ENCODE peak calls at places on chromosomes 5 and 9, in five cellular contexts. F is transverse colon, C is sigmoid colon, U is tibial nerve, B is stomach. W is an unnamed sample.

GRCh38 chr5:32076699-32077695 is 97.1 kb downstream of the GOLPH3 start:
- DNase-seq in F (peak), C (no peak), U (peak), B (peak), W (peak)

GRCh38 chr9:36213387-36213786 is 22.7 kb downstream of the CLTA start:
- DNase-seq in F (no peak), C (peak), U (no peak), B (no peak), W (no peak)

GRCh38 chr9:135494791-135495559 is 5.5 kb upstream of the MRPS2 start:
- DNase-seq in F (no peak), C (peak), U (no peak), B (no peak), W (no peak)

GRCh38 chr9:113508111-113508749 is 44.7 kb downstream of the RGS3 start:
- DNase-seq in F (peak), C (no peak), U (peak), B (peak), W (no peak)

GRCh38 chr5:132277971-132278964 is 15.9 kb upstream of the SLC22A4 start:
- DNase-seq in F (peak), C (peak), U (no peak), B (no peak), W (no peak)

GRCh38 chr9:127004946-127005769 is 90.6 kb downstream of the RALGPS1 start:
- DNase-seq in F (no peak), C (no peak), U (no peak), B (no peak), W (no peak)

GRCh38 chr9:127066060-127066774 is 56.2 kb downstream of the ANGPTL2 start:
- DNase-seq in F (no peak), C (no peak), U (no peak), B (no peak), W (no peak)

GRCh38 chr5:81006955-81007636 is 46.9 kb downstream of the RASGRF2 start:
- DNase-seq in F (no peak), C (no peak), U (no peak), B (no peak), W (no peak)

GRCh38 chr9:1959347-1959746 is 55.8 kb upstream of the SMARCA2 start:
- DNase-seq in F (no peak), C (no peak), U (no peak), B (no peak), W (no peak)

GRCh38 chr5:154729613-154730012 is 25.6 kb upstream of the LARP1 start:
- DNase-seq in F (no peak), C (no peak), U (no peak), B (peak), W (no peak)

GRCh38 chr9:136791466-136792276 is 527 bp downstream of the TMEM141 start:
- DNase-seq in F (peak), C (no peak), U (peak), B (peak), W (peak)

DNA sequence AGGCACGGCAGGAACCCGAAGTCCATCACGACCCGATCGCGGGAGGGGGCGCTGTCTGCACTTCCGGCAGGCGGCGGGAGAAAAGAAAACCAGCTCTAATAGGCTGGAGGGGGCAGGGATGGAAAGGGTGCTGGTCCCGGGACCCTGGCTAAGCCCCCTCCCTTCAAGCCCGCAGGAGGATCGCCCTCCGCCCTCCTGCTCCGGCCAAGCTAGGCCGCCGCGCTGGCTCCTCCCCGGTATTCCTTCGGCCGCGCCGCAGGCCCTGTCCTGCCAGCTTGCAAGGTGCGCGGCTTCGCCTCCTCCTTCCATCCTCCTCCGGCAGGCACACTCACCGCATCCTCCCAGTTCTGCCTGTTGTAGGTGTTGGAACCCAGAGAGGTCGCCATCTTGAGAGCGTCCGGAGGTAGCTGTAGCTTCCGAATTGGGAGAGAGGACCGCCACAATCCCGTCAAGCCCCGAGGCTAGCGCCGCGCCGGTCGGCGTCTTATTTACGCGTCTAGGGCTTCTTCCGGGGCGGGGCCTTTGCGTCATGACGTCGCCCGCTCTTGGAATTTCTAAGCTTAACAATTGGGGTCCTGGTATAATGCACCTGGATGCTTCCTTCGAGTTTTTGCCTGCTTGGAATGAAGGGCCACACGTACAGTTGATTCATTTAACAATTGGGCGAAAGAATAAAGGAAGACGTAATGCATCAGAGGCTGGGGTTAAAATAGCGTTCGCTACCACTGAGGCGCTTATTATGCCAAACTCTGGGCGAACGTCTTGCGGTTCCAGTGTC is at the start of gene RBM22:
- DNase-seq in F (peak), C (peak), U (peak), B (peak), W (peak)
- TF ChIP-seq POLR2A in F (peak), C (peak), U (peak), B (no peak), W (peak)

DNA sequence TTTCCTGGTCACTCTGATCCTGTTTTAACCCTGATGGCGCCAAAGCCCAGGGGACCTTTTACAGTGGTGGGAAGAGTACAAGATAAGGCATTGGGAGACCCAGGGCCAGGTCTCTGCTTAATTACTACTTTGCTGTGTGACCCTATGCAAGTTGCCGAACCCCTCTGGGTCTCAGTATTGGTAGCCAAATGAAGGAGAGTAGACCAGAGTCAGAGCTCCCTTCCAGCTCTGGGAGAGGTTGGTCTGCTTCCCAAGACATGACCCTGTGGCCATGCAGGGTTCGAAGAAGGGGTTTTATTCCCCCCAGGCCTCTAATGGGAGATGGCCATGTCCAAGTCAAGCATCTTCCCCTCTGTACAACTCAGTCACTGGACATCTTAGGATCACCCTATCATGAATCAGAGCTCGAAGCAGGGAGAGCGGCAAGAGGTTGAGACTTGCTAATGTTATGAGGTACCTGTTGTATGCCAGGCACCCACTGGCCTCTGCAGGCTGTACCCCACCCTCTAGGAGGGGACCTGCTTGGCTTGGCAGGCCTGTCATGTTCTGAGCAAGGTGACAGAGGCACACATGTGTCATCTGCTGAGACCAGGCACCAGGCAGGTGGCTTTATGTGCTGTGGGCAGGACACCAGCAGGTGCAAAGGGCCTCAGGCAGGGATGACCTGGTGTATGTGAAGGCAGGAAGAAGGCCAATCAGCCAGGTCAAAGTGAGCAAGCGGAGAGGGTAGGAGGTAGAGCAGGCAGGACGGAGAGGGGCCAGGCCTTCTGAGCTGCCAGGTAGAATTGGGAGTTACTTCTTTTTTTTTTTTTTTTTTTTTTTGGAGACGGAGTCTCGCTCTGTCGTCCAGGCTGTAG is 60.5 kb upstream of the RPL26L1 start:
- DNase-seq in F (no peak), C (no peak), U (no peak), B (no peak), W (no peak)
- H3K27ac ChIP-seq in F (peak), C (peak), U (peak), B (peak), W (peak)

DNA sequence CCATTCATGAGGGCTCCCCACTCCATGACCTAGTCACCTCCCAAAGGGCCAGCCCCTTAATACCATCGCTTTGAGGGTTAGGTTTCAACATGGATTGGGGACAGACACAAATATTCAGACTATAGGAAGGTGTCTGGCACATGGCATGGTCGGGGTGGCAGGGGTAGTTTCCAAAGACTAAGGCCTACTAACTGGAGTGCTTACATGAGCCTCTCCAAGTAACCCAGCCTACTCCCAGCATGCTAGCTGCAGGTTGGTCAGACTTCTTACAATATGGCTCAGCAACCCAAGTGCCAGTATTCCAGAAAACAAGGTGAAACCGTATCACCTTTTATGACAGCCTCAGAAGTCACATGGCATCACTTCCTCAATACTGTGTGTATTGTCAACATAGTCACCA is 19.9 kb upstream of the OTULINL start:
- DNase-seq in F (no peak), C (no peak), U (no peak), B (no peak), W (no peak)
- TF ChIP-seq POLR2A in F (no peak), C (no peak), U (no peak), B (no peak), W (no peak)

GRCh38 chr5:150587830-150588494 is 52.5 kb upstream of the SYNPO start:
- DNase-seq in F (no peak), C (peak), U (no peak), B (no peak), W (peak)

GRCh38 chr5:150583541-150584225 is 56.8 kb upstream of the SYNPO start:
- DNase-seq in F (no peak), C (peak), U (no peak), B (no peak), W (no peak)

GRCh38 chr5:150584561-150585335 is 55.7 kb upstream of the SYNPO start:
- DNase-seq in F (peak), C (peak), U (no peak), B (no peak), W (peak)

GRCh38 chr5:150587016-150587415 is 53.4 kb upstream of the SYNPO start:
- DNase-seq in F (no peak), C (no peak), U (no peak), B (no peak), W (no peak)

DNA sequence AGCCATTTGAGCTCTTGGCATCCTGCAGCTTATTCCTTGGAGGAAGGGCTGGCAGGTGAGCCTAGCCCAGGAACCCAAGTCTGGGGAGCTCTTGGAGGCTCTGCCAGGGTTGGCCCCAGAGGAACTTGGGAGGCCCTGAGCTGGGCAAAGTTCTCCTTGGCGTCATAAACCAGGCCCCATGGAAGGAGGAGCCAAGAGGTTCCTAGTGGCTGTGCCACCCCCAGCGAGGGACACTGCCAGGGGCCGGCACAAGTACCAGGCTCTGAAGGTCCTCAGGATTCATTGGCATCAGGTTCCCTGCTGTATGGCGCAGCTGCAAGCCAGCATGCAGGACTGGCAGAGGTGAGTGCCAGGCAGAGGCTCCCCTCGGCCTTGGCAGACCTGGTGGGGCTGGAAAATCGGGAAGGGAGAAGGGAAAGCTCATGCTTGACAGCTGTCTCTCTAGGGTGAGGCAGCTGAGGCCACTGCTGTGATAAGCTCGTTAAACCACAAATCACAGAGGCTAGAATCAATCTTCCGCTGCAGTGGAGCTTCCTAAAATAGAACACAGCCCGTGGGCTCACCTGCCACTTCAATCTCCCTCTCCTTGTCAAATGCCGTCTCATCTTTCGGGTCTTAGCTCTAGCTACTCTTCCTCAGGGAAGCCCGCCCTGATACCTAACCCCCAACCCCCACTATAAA is 54.5 kb upstream of the SYNPO start:
- DNase-seq in F (peak), C (peak), U (no peak), B (peak), W (peak)
- H3K27ac ChIP-seq in F (peak), C (no peak), U (no peak), B (no peak), W (no peak)

DNA sequence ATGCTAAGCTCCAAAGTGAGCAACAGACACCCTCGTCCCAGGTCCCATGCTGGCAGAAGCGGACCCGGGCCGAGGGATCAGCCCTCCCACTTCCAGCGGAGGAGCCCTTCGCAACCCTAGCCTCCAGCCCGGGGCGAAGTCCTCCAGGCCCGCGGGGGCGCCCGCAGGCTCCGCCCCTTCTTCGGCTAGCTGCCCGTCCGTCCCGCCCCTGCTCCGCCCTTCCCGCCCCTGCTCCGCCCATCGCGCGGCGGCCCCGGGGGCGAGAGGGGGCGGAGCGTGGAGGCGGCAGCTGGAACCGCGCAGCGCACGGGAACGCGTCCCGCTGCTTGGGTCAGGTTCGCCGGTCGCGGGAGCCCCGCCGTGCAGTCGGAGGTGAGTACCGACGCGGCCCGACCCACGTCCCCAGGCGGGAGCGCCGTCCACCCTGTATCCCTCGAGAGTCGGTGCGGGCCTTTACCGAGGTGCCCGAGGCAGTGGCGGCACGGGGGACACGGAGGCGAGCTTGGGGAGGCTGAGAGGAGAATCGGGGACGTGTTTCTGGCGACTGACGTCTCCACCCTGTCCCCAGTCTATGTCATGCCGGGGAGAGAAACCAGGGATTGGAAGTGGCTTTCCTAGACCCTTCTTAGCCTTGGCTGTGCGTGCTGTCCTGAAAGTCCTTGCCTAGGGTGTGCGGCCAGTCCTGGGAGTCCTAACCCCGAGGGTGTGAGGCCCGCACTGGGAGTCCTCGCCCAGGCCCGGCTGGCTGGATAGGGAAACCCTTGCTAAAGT is at the start of gene ACO1:
- DNase-seq in F (peak), C (peak), U (peak), B (peak), W (peak)
- TF ChIP-seq POLR2A in F (peak), C (peak), U (peak), B (no peak), W (peak)